ENCODE peak calls at places on chromosomes 11 and 22, in eight cellular contexts. O, G, W, L, I, V, M and S are unnamed samples.

GRCh38 chr22:23899042-23899745 is 5.0 kb downstream of the MIF start:
- DNase-seq in I (no peak), V (no peak), O (no peak), L (no peak), G (no peak), W (no peak), M (no peak), S (no peak)

GRCh38 chr11:8292351-8292750 is 28.7 kb upstream of the LMO1 start:
- DNase-seq in O (no peak), W (no peak), I (no peak), V (no peak), G (peak; percentile 14), L (peak; percentile 43), M (no peak), S (no peak)

GRCh38 chr11:97445561-97445960 is 1055.7 kb downstream of the JRKL start:
- DNase-seq in V (no peak), L (no peak), O (peak; percentile 12), G (no peak), W (no peak), I (no peak), M (peak; percentile 32), S (no peak)

GRCh38 chr11:62443390-62444201 is 24.8 kb downstream of the SCGB1A1 start:
- DNase-seq in W (no peak), L (peak; percentile 85), G (no peak), I (no peak), O (no peak), V (no peak), M (peak; percentile 54), S (peak; percentile 85)

GRCh38 chr11:63999349-64000025 is 13.2 kb downstream of the OTUB1 start:
- DNase-seq in L (no peak), G (peak; percentile 92), I (no peak), M (peak; percentile 63), O (peak; percentile 94), W (peak; percentile 51), V (peak; percentile 50), S (peak; percentile 83)

GRCh38 chr22:28019881-28020861 is 101.1 kb upstream of the PITPNB start:
- DNase-seq in W (peak; percentile 15), G (peak; percentile 82), L (peak; percentile 74), M (peak; percentile 66), O (peak; percentile 80), V (peak; percentile 68), I (peak; percentile 71), S (peak; percentile 90)

GRCh38 chr22:36743011-36743410 is 32.9 kb downstream of the IFT27 start:
- DNase-seq in I (no peak), O (no peak), V (no peak), G (peak; percentile 23), M (no peak), W (no peak), L (no peak), S (no peak)

GRCh38 chr11:9138612-9139579 is 47.5 kb upstream of the SCUBE2 start:
- DNase-seq in G (no peak), V (peak; percentile 17), M (peak; percentile 82), W (peak; percentile 7), O (no peak), L (no peak), I (no peak), S (no peak)

GRCh38 chr11:16993495-16993894 is 20.7 kb downstream of the PLEKHA7 start:
- DNase-seq in G (no peak), V (no peak), W (no peak), L (no peak), I (no peak), M (no peak), O (no peak), S (no peak)

GRCh38 chr11:26231252-26231661 is 100.7 kb upstream of the ANO3 start:
- DNase-seq in M (peak; percentile 27), O (no peak), V (no peak), G (no peak), I (no peak), L (no peak), W (no peak), S (no peak)

GRCh38 chr22:47138898-47139789 is 376.7 kb downstream of the TBC1D22A start:
- DNase-seq in W (no peak), V (no peak), I (no peak), M (no peak), L (no peak), G (no peak), O (no peak), S (peak; percentile 50)

GRCh38 chr11:119863811-119864601 is 135.0 kb upstream of the NECTIN1 start:
- DNase-seq in O (no peak), I (peak; percentile 15), L (no peak), G (peak; percentile 55), V (peak; percentile 85), W (no peak), M (no peak), S (no peak)

GRCh38 chr11:90434858-90435257 is 212.0 kb upstream of the CHORDC1 start:
- DNase-seq in M (no peak), G (no peak), L (no peak), V (no peak), O (peak; percentile 59), I (no peak), W (no peak), S (no peak)

GRCh38 chr11:2432628-2433071 is 11.7 kb downstream of the TRPM5 start:
- DNase-seq in G (no peak), W (no peak), I (no peak), V (no peak), M (no peak), L (no peak), O (no peak), S (peak; percentile 37)

GRCh38 chr11:97990162-97990920 is 1030.4 kb upstream of the CNTN5 start:
- DNase-seq in V (no peak), L (no peak), G (no peak), M (peak; percentile 6), I (no peak), O (no peak), W (no peak), S (no peak)

GRCh38 chr22:24471570-24471969 is 23.6 kb upstream of the UPB1 start:
- DNase-seq in M (peak; percentile 95), W (no peak), I (no peak), O (no peak), G (no peak), V (no peak), L (peak; percentile 84), S (peak; percentile 92)

GRCh38 chr11:68071281-68072048 is 32.6 kb downstream of the TCIRG1 start:
- DNase-seq in V (no peak), G (no peak), W (no peak), L (no peak), M (no peak), I (no peak), O (no peak), S (no peak)

GRCh38 chr11:92765965-92766371 is 203.5 kb upstream of the MTNR1B start:
- DNase-seq in I (no peak), W (no peak), V (no peak), O (peak; percentile 79), M (peak; percentile 79), L (peak; percentile 60), G (peak; percentile 57), S (peak; percentile 61)

GRCh38 chr11:119416606-119417580 is 6.1 kb downstream of the THY1 start:
- DNase-seq in L (no peak), M (peak; percentile 65), V (no peak), O (peak; percentile 59), G (peak; percentile 63), W (no peak), I (no peak), S (no peak)

GRCh38 chr22:24333301-24333700 is 62.7 kb downstream of the SPECC1L start:
- DNase-seq in G (no peak), I (no peak), V (no peak), M (no peak), W (no peak), O (no peak), L (no peak), S (no peak)

GRCh38 chr22:29072193-29072978 is 449 bp upstream of the KREMEN1 start:
- DNase-seq in W (peak; percentile 74), V (peak; percentile 97), M (peak; percentile 77), G (peak; percentile 98), L (peak; percentile 80), I (peak; percentile 72), O (peak; percentile 96), S (peak; percentile 95)

GRCh38 chr11:78810489-78811090 is 235.9 kb upstream of the NARS2 start:
- DNase-seq in M (no peak), L (no peak), V (no peak), G (no peak), W (no peak), O (no peak), I (no peak), S (peak; percentile 50)

GRCh38 chr11:36775157-36775556 is 177.1 kb upstream of the RAG2 start:
- DNase-seq in V (no peak), L (no peak), G (no peak), I (no peak), O (peak; percentile 26), W (no peak), M (no peak), S (no peak)

GRCh38 chr11:75334402-75334891 is 17.0 kb downstream of the ARRB1 start:
- DNase-seq in O (peak; percentile 67), M (no peak), I (no peak), V (no peak), L (no peak), W (no peak), G (no peak), S (no peak)
- H3K4me1 ChIP-seq in O (peaks cover 30% of the 10 kb centered on the region), M (peaks cover 8% of the 10 kb centered on the region), I (peaks cover 1% of the 10 kb centered on the region), V (peaks cover 75% of the 10 kb centered on the region), L (no peaks in the 10 kb centered on the region), W (peaks cover 26% of the 10 kb centered on the region), G (peaks cover 14% of the 10 kb centered on the region), S (peaks cover 16% of the 10 kb centered on the region)

GRCh38 chr11:128715691-128716153 is 21.9 kb downstream of the FLI1 start:
- DNase-seq in M (peak; percentile 90), V (no peak), O (peak; percentile 81), L (no peak), I (no peak), G (no peak), W (no peak), S (peak; percentile 32)
- H3K27ac ChIP-seq in M (no peak overlapping the region), V (peak overlapping the region; percentile 76), O (no peak overlapping the region), L (peak overlapping the region; percentile 76), I (peak overlapping the region; percentile 99), G (no peak overlapping the region), W (peak overlapping the region; percentile 67), S (peak overlapping the region; percentile 88)

GRCh38 chr11:46298699-46299424 is 21.4 kb downstream of the CREB3L1 start:
- DNase-seq in L (no peak), V (no peak), I (no peak), O (no peak), G (no peak), W (no peak), M (peak; percentile 83), S (no peak)
- H3K4me1 ChIP-seq in L (no peaks in the 10 kb centered on the region), V (peaks cover 22% of the 10 kb centered on the region), I (peaks cover 5% of the 10 kb centered on the region), O (peaks cover 14% of the 10 kb centered on the region), G (peaks cover 9% of the 10 kb centered on the region), W (peaks cover 13% of the 10 kb centered on the region), M (peaks cover 11% of the 10 kb centered on the region), S (peaks cover 3% of the 10 kb centered on the region)

DNA sequence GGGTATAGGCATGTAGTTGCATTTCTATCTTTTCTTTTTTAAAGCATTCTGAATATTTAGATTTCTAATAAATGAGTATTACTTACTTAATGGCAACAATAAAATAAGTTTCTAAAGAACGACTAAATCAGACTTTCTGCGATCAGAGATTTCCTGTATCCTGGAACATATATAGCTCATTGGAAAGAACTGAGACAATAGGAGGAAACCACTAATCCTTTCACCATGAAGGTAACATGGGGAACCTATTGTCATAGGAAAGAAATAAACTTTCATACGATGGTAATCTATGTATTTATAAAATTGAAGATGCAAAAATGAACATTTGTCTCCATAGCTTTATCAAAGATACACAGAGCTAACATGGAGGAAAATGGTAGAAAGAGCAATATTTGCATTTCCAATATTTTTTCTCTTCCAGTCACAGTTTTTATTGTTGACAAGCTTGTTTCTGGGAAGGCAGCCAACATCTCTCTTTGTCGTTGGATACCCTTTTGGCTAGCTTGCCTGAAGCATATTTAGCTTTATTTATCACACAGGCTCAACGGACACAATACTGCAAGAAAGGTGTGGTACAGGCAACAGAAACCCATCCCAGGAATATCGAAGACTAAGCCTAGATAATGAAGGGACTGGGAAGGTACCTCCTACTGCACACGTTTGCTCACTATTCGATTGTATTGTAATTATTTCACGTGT is 293.3 kb upstream of the MPPED2 start:
- DNase-seq in O (no peak), V (no peak), W (no peak), I (no peak), G (no peak), L (no peak), M (peak; percentile 41), S (no peak)
- H3K27ac ChIP-seq in O (no peak overlapping the region), V (no peak overlapping the region), W (no peak overlapping the region), I (no peak overlapping the region), G (no peak overlapping the region), L (peak overlapping the region; percentile 57), M (no peak overlapping the region), S (no peak overlapping the region)